ENCODE peak calls at places on chromosomes 12 and 14, in four cellular contexts. One of them, this sample, is unnamed.

GRCh38 chr12:90360300-90360699 is 594.7 kb downstream of the CCER1 start:
- DNase-seq in IMR-90: no peak
- DNase-seq in endothelial cell of umbilical vein: no peak
- DNase-seq in CD8-positive, alpha-beta memory T cell: no peak
- DNase-seq in this sample: no peak

GRCh38 chr12:53951577-53952334 is 2.9 kb upstream of the HOXC12 start:
- DNase-seq in IMR-90: no peak
- DNase-seq in endothelial cell of umbilical vein: no peak
- DNase-seq in CD8-positive, alpha-beta memory T cell: no peak
- DNase-seq in this sample: no peak

GRCh38 chr14:74838141-74838540 is 37.8 kb downstream of the PROX2 start:
- DNase-seq in IMR-90: peak; percentile 30
- DNase-seq in endothelial cell of umbilical vein: no peak
- DNase-seq in CD8-positive, alpha-beta memory T cell: no peak
- DNase-seq in this sample: no peak

GRCh38 chr12:127657036-127657435 is 609.9 kb upstream of the TMEM132C start:
- DNase-seq in IMR-90: no peak
- DNase-seq in endothelial cell of umbilical vein: no peak
- DNase-seq in CD8-positive, alpha-beta memory T cell: no peak
- DNase-seq in this sample: no peak

GRCh38 chr12:46124848-46125619 is 134.7 kb upstream of the SCAF11 start:
- DNase-seq in IMR-90: peak; percentile 87
- DNase-seq in endothelial cell of umbilical vein: peak; percentile 75
- DNase-seq in CD8-positive, alpha-beta memory T cell: peak; percentile 23
- DNase-seq in this sample: peak; percentile 65

GRCh38 chr14:91311284-91311662 is 66.8 kb upstream of the GPR68 start:
- DNase-seq in IMR-90: no peak
- DNase-seq in endothelial cell of umbilical vein: no peak
- DNase-seq in CD8-positive, alpha-beta memory T cell: peak; percentile 59
- DNase-seq in this sample: no peak

GRCh38 chr12:127957001-127957660 is 309.8 kb upstream of the TMEM132C start:
- DNase-seq in IMR-90: no peak
- DNase-seq in endothelial cell of umbilical vein: no peak
- DNase-seq in CD8-positive, alpha-beta memory T cell: no peak
- DNase-seq in this sample: no peak

GRCh38 chr12:26062566-26062965 is 62.3 kb downstream of the BHLHE41 start:
- DNase-seq in IMR-90: peak; percentile 57
- DNase-seq in endothelial cell of umbilical vein: no peak
- DNase-seq in CD8-positive, alpha-beta memory T cell: no peak
- DNase-seq in this sample: no peak

GRCh38 chr12:98208846-98209245 is 306.5 kb upstream of the TMPO start:
- DNase-seq in IMR-90: no peak
- DNase-seq in endothelial cell of umbilical vein: no peak
- DNase-seq in CD8-positive, alpha-beta memory T cell: no peak
- DNase-seq in this sample: no peak

GRCh38 chr12:42094277-42094676 is 50.4 kb downstream of the GXYLT1 start:
- DNase-seq in IMR-90: peak; percentile 72
- DNase-seq in endothelial cell of umbilical vein: peak; percentile 39
- DNase-seq in CD8-positive, alpha-beta memory T cell: peak; percentile 12
- DNase-seq in this sample: peak; percentile 9

GRCh38 chr12:105057174-105057573 is 27.1 kb downstream of the ALDH1L2 start:
- DNase-seq in IMR-90: no peak
- DNase-seq in endothelial cell of umbilical vein: no peak
- DNase-seq in CD8-positive, alpha-beta memory T cell: no peak
- DNase-seq in this sample: no peak

GRCh38 chr12:116603516-116603915 is 44.3 kb downstream of the MAP1LC3B2 start:
- DNase-seq in IMR-90: no peak
- DNase-seq in endothelial cell of umbilical vein: no peak
- DNase-seq in CD8-positive, alpha-beta memory T cell: no peak
- DNase-seq in this sample: no peak

GRCh38 chr12:6074394-6074793 is 50.1 kb downstream of the VWF start:
- DNase-seq in IMR-90: no peak
- DNase-seq in endothelial cell of umbilical vein: no peak
- DNase-seq in CD8-positive, alpha-beta memory T cell: no peak
- DNase-seq in this sample: no peak

GRCh38 chr12:26239508-26240328 is 44.3 kb downstream of the SSPN start:
- DNase-seq in IMR-90: peak; percentile 79
- DNase-seq in endothelial cell of umbilical vein: no peak
- DNase-seq in CD8-positive, alpha-beta memory T cell: no peak
- DNase-seq in this sample: no peak

DNA sequence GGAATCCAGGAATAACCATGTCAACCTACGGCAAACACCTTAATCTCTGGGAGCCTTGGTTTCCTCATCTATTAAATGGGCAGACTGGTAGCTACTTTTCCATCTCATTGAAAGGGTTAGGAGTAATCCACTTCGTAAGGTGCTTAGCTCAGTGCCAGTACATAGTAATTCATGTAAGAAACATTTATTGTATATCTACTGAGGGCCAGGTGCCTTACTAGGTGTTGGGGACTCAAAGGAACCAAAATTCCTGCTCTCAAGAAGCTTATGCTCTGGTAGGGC is 152.6 kb downstream of the ZFP36L1 start:
- DNase-seq in IMR-90: no peak
- DNase-seq in endothelial cell of umbilical vein: no peak
- DNase-seq in CD8-positive, alpha-beta memory T cell: no peak
- DNase-seq in this sample: no peak
- H3K4me3 ChIP-seq in IMR-90: no peak overlapping the region
- H3K4me3 ChIP-seq in endothelial cell of umbilical vein: no peak overlapping the region
- H3K4me3 ChIP-seq in CD8-positive, alpha-beta memory T cell: no peak overlapping the region
- H3K4me3 ChIP-seq in this sample: no peak overlapping the region

GRCh38 chr14:53784688-53785087 is 171.9 kb downstream of the BMP4 start:
- DNase-seq in IMR-90: no peak
- DNase-seq in endothelial cell of umbilical vein: no peak
- DNase-seq in CD8-positive, alpha-beta memory T cell: no peak
- DNase-seq in this sample: no peak

GRCh38 chr14:53780156-53780555 is 176.5 kb downstream of the BMP4 start:
- DNase-seq in IMR-90: no peak
- DNase-seq in endothelial cell of umbilical vein: no peak
- DNase-seq in CD8-positive, alpha-beta memory T cell: no peak
- DNase-seq in this sample: no peak

GRCh38 chr14:53783256-53783655 is 173.4 kb downstream of the BMP4 start:
- DNase-seq in IMR-90: no peak
- DNase-seq in endothelial cell of umbilical vein: no peak
- DNase-seq in CD8-positive, alpha-beta memory T cell: no peak
- DNase-seq in this sample: no peak

GRCh38 chr14:53791116-53791515 is 165.5 kb downstream of the BMP4 start:
- DNase-seq in IMR-90: no peak
- DNase-seq in endothelial cell of umbilical vein: no peak
- DNase-seq in CD8-positive, alpha-beta memory T cell: no peak
- DNase-seq in this sample: no peak

DNA sequence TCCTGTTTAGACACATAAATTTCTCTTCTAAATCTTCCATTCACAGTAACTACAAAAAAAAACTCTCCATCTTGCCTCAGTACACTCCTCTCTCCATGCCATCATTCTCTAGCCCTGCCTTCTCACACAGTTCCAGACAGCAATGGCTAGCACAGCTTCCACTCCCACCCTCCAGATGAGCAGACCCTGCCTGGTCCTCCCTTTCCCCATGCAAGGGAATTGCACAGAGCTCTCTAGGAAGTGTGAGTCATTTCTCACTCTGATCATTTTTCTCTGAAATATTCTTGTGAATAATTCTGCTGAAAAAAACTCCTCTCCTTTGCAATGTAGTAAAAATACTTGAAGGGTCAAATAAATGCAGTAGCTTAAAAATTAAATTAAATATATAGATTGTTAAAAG is 170.6 kb downstream of the BMP4 start:
- DNase-seq in IMR-90: no peak
- DNase-seq in endothelial cell of umbilical vein: peak; percentile 34
- DNase-seq in CD8-positive, alpha-beta memory T cell: no peak
- DNase-seq in this sample: no peak
- H3K9me3 ChIP-seq in IMR-90: no peaks in the 10 kb centered on the region
- H3K9me3 ChIP-seq in endothelial cell of umbilical vein: no peaks in the 10 kb centered on the region
- H3K9me3 ChIP-seq in CD8-positive, alpha-beta memory T cell: no peaks in the 10 kb centered on the region
- H3K9me3 ChIP-seq in this sample: no peaks in the 10 kb centered on the region

DNA sequence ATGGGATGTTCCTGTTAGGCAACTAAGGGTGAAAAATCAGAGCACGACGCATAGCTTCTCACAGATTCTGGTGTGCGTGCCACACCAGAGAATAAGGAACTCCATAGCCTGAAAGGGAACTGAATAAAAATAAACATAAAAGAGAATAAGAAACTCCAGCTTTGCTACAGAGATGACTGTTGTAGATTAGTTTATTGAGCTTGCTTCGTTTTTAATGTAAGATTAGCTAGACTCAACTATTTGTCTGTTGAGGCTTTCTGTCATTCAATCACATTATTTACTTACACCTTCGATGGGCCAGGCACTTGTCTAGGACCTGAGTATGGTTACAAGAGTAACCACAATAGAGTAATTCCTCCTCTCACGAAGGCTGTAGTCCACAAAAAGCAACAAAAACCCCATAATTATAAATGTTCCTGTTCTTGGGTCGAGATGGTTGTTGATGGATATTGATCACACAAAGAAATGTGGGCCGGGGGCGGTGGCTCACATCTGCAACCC is 807 bp upstream of the ZCCHC8 start:
- DNase-seq in IMR-90: no peak
- DNase-seq in endothelial cell of umbilical vein: no peak
- DNase-seq in CD8-positive, alpha-beta memory T cell: no peak
- DNase-seq in this sample: no peak
- H3K4me3 ChIP-seq in IMR-90: no peak overlapping the region
- H3K4me3 ChIP-seq in endothelial cell of umbilical vein: no peak overlapping the region
- H3K4me3 ChIP-seq in CD8-positive, alpha-beta memory T cell: peak overlapping the region; percentile 97
- H3K4me3 ChIP-seq in this sample: peak overlapping the region; percentile 86

GRCh38 chr12:133108150-133108549 is 21.9 kb downstream of the ZNF891 start:
- DNase-seq in IMR-90: no peak
- DNase-seq in endothelial cell of umbilical vein: no peak
- DNase-seq in CD8-positive, alpha-beta memory T cell: no peak
- DNase-seq in this sample: no peak

GRCh38 chr12:133105620-133106019 is 24.5 kb downstream of the ZNF891 start:
- DNase-seq in IMR-90: no peak
- DNase-seq in endothelial cell of umbilical vein: peak; percentile 11
- DNase-seq in CD8-positive, alpha-beta memory T cell: no peak
- DNase-seq in this sample: no peak

GRCh38 chr12:133107121-133107520 is 23.0 kb downstream of the ZNF891 start:
- DNase-seq in IMR-90: no peak
- DNase-seq in endothelial cell of umbilical vein: no peak
- DNase-seq in CD8-positive, alpha-beta memory T cell: no peak
- DNase-seq in this sample: no peak

DNA sequence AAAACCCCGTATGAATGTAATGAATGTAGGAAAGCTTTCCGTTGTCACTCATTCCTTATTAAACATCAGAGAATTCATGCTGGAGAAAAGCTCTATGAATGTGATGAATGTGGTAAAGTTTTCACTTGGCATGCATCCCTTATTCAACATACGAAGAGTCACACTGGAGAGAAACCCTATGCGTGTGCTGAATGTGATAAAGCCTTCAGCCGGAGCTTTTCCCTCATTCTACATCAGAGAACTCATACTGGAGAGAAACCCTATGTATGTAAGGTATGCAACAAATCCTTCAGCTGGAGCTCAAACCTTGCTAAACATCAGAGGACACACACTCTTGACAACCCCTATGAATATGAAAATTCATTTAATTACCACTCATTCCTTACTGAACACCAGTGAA is 23.8 kb downstream of the ZNF891 start:
- DNase-seq in IMR-90: no peak
- DNase-seq in endothelial cell of umbilical vein: peak; percentile 18
- DNase-seq in CD8-positive, alpha-beta memory T cell: no peak
- DNase-seq in this sample: no peak
- H3K9me3 ChIP-seq in IMR-90: peaks cover 85% of the 10 kb centered on the region
- H3K9me3 ChIP-seq in endothelial cell of umbilical vein: peaks cover 33% of the 10 kb centered on the region
- H3K9me3 ChIP-seq in CD8-positive, alpha-beta memory T cell: peaks cover 92% of the 10 kb centered on the region
- H3K9me3 ChIP-seq in this sample: peaks cover 40% of the 10 kb centered on the region